ENCODE peak calls at places on chromosomes 11 and 22, in ten cellular contexts. H is fibroblast of the aortic adventitia, W is endothelial cell of umbilical vein, J is lung, T is GM23248, Q is aorta, E is astrocyte of the cerebellum, I is AG10803, V is choroid plexus epithelial cell, P is IMR-90. R is an unnamed sample.

GRCh38 chr11:83544871-83545270 is 258.7 kb upstream of the CCDC90B start:
- DNase-seq in H (no peak), W (no peak), J (no peak), T (no peak), Q (no peak), E (no peak), I (no peak), V (no peak), P (no peak), R (no peak)

GRCh38 chr11:18706330-18707243 is 8.0 kb downstream of the TMEM86A start:
- DNase-seq in H (no peak), W (peak), J (peak), T (peak), Q (peak), E (no peak), I (no peak), V (peak), P (no peak), R (no peak)

GRCh38 chr11:75896843-75897419 is 81.9 kb downstream of the UVRAG start:
- DNase-seq in H (peak), W (peak), J (no peak), T (peak), Q (no peak), E (peak), I (peak), V (peak), P (peak), R (peak)

GRCh38 chr22:24421428-24421931 is 5.9 kb upstream of the ADORA2A start:
- DNase-seq in H (no peak), W (no peak), J (no peak), T (no peak), Q (no peak), E (no peak), I (no peak), V (no peak), P (no peak), R (no peak)

GRCh38 chr22:28231423-28231822 is 312.4 kb upstream of the PITPNB start:
- DNase-seq in H (peak), W (no peak), J (no peak), T (peak), Q (no peak), E (peak), I (peak), V (peak), P (peak), R (peak)

GRCh38 chr22:29539105-29539504 is 14.5 kb downstream of the THOC5 start:
- DNase-seq in H (no peak), W (peak), J (no peak), T (no peak), Q (no peak), E (no peak), I (no peak), V (peak), P (no peak), R (no peak)

GRCh38 chr11:97254790-97255189 is 865.0 kb downstream of the JRKL start:
- DNase-seq in H (no peak), W (no peak), J (no peak), T (no peak), Q (no peak), E (no peak), I (no peak), V (no peak), P (no peak), R (no peak)

GRCh38 chr11:19598876-19599275 is 113.8 kb upstream of the NAV2 start:
- DNase-seq in H (no peak), W (no peak), J (no peak), T (no peak), Q (no peak), E (no peak), I (no peak), V (no peak), P (no peak), R (no peak)

GRCh38 chr11:65422633-65423515 is at the start of gene NEAT1:
- DNase-seq in H (peak), W (peak), J (peak), T (peak), Q (peak), E (peak), I (peak), V (peak), P (peak), R (peak)

GRCh38 chr22:42797021-42797420 is 60.1 kb downstream of the ARFGAP3 start:
- DNase-seq in H (no peak), W (peak), J (no peak), T (no peak), Q (no peak), E (no peak), I (no peak), V (peak), P (peak), R (no peak)

GRCh38 chr22:36465232-36466021 is 16.0 kb downstream of the TXN2 start:
- DNase-seq in H (peak), W (peak), J (peak), T (peak), Q (peak), E (peak), I (peak), V (peak), P (peak), R (peak)

GRCh38 chr22:50678651-50679521 is 6.3 kb downstream of the SHANK3 start:
- DNase-seq in H (no peak), W (no peak), J (peak), T (no peak), Q (no peak), E (no peak), I (no peak), V (no peak), P (no peak), R (no peak)

GRCh38 chr11:122050021-122050710 is 65.8 kb downstream of the BLID start:
- DNase-seq in H (no peak), W (peak), J (no peak), T (no peak), Q (no peak), E (no peak), I (no peak), V (no peak), P (peak), R (no peak)

GRCh38 chr11:64265176-64266160 is 14.1 kb downstream of the PLCB3 start:
- DNase-seq in H (no peak), W (no peak), J (no peak), T (no peak), Q (peak), E (no peak), I (no peak), V (no peak), P (no peak), R (no peak)

GRCh38 chr11:112627588-112628045 is 333.6 kb upstream of the NCAM1 start:
- DNase-seq in H (no peak), W (no peak), J (no peak), T (no peak), Q (no peak), E (no peak), I (no peak), V (no peak), P (no peak), R (no peak)

GRCh38 chr22:31248138-31248745 is 36.1 kb downstream of the LIMK2 start:
- DNase-seq in H (peak), W (peak), J (peak), T (peak), Q (peak), E (peak), I (peak), V (peak), P (peak), R (peak)

GRCh38 chr22:31103899-31104694 is 3.3 kb downstream of the SELENOM start:
- DNase-seq in H (no peak), W (no peak), J (no peak), T (peak), Q (peak), E (no peak), I (no peak), V (no peak), P (no peak), R (no peak)

GRCh38 chr11:14908214-14908880 is 16.3 kb upstream of the CYP2R1 start:
- DNase-seq in H (peak), W (peak), J (no peak), T (peak), Q (no peak), E (no peak), I (peak), V (peak), P (peak), R (no peak)

GRCh38 chr22:45972091-45972867 is 4.7 kb downstream of the WNT7B start:
- DNase-seq in H (no peak), W (no peak), J (no peak), T (peak), Q (no peak), E (no peak), I (no peak), V (no peak), P (no peak), R (no peak)

GRCh38 chr11:46279393-46280099 is 2.1 kb downstream of the CREB3L1 start:
- DNase-seq in H (peak), W (peak), J (no peak), T (peak), Q (no peak), E (no peak), I (peak), V (peak), P (peak), R (no peak)

GRCh38 chr22:50570861-50571260 is 7.4 kb downstream of the CPT1B start:
- DNase-seq in H (no peak), W (no peak), J (no peak), T (no peak), Q (peak), E (no peak), I (no peak), V (no peak), P (no peak), R (no peak)

GRCh38 chr22:33512961-33513360 is 407.3 kb downstream of the LARGE1 start:
- DNase-seq in H (peak), W (no peak), J (no peak), T (no peak), Q (no peak), E (peak), I (peak), V (no peak), P (peak), R (peak)

GRCh38 chr22:37288521-37288920 is 6.2 kb downstream of the CYTH4 start:
- DNase-seq in H (no peak), W (no peak), J (no peak), T (no peak), Q (no peak), E (no peak), I (no peak), V (no peak), P (no peak), R (no peak)

GRCh38 chr11:95494856-95495255 is 263.9 kb upstream of the SESN3 start:
- DNase-seq in H (no peak), W (no peak), J (no peak), T (no peak), Q (no peak), E (no peak), I (no peak), V (no peak), P (no peak), R (no peak)

GRCh38 chr11:86524603-86525352 is 147.6 kb downstream of the ME3 start:
- DNase-seq in H (peak), W (peak), J (no peak), T (peak), Q (no peak), E (no peak), I (peak), V (peak), P (peak), R (no peak)

GRCh38 chr11:64056213-64056785 is 20.6 kb downstream of the FLRT1 start:
- DNase-seq in H (no peak), W (no peak), J (no peak), T (no peak), Q (no peak), E (no peak), I (no peak), V (no peak), P (no peak), R (no peak)

GRCh38 chr11:16945671-16946469 is 68.3 kb downstream of the PLEKHA7 start:
- DNase-seq in H (peak), W (peak), J (peak), T (peak), Q (peak), E (peak), I (peak), V (peak), P (peak), R (no peak)

GRCh38 chr11:45895553-45896259 is 10.3 kb downstream of the MAPK8IP1 start:
- DNase-seq in H (no peak), W (no peak), J (no peak), T (no peak), Q (no peak), E (no peak), I (no peak), V (no peak), P (no peak), R (no peak)

GRCh38 chr11:122046846-122047245 is 69.2 kb downstream of the BLID start:
- DNase-seq in H (peak), W (no peak), J (no peak), T (peak), Q (no peak), E (no peak), I (peak), V (peak), P (peak), R (peak)

GRCh38 chr22:32754413-32755041 is 47.0 kb upstream of the TIMP3 start:
- DNase-seq in H (peak), W (no peak), J (no peak), T (peak), Q (no peak), E (no peak), I (peak), V (peak), P (peak), R (no peak)

GRCh38 chr11:11758603-11759196 is 83.1 kb upstream of the USP47 start:
- DNase-seq in H (no peak), W (no peak), J (no peak), T (no peak), Q (no peak), E (no peak), I (no peak), V (no peak), P (no peak), R (no peak)

GRCh38 chr11:14342906-14343305 is 16.1 kb downstream of the RRAS2 start:
- DNase-seq in H (peak), W (no peak), J (no peak), T (peak), Q (no peak), E (no peak), I (peak), V (peak), P (peak), R (peak)

GRCh38 chr11:128868851-128869671 is 2.0 kb upstream of the KCNJ1 start:
- DNase-seq in H (no peak), W (no peak), J (no peak), T (no peak), Q (no peak), E (no peak), I (no peak), V (no peak), P (no peak), R (no peak)

GRCh38 chr11:129955282-129955681 is 47.4 kb downstream of the PRDM10 start:
- DNase-seq in H (no peak), W (no peak), J (no peak), T (no peak), Q (no peak), E (no peak), I (no peak), V (no peak), P (no peak), R (no peak)

GRCh38 chr11:21511835-21512440 is 680.9 kb upstream of the ANO5 start:
- DNase-seq in H (peak), W (no peak), J (peak), T (peak), Q (peak), E (peak), I (peak), V (peak), P (no peak), R (no peak)

GRCh38 chr11:126350811-126351210 is 4.7 kb upstream of the ST3GAL4 start:
- DNase-seq in H (peak), W (no peak), J (no peak), T (no peak), Q (no peak), E (no peak), I (no peak), V (no peak), P (no peak), R (no peak)

GRCh38 chr11:104653011-104653806 is 245.1 kb downstream of the CASP12 start:
- DNase-seq in H (peak), W (no peak), J (no peak), T (no peak), Q (no peak), E (no peak), I (peak), V (peak), P (no peak), R (no peak)

GRCh38 chr11:77211040-77211451 is 83.0 kb downstream of the MYO7A start:
- DNase-seq in H (no peak), W (no peak), J (no peak), T (no peak), Q (peak), E (no peak), I (no peak), V (no peak), P (no peak), R (no peak)

GRCh38 chr22:40176921-40177737 is 596 bp upstream of the TNRC6B start:
- DNase-seq in H (peak), W (peak), J (no peak), T (peak), Q (peak), E (no peak), I (peak), V (peak), P (peak), R (no peak)

GRCh38 chr11:6647282-6647679 is 8.3 kb downstream of the DCHS1 start:
- DNase-seq in H (peak), W (peak), J (no peak), T (peak), Q (no peak), E (no peak), I (peak), V (peak), P (peak), R (no peak)
- H3K4me3 ChIP-seq in H (no peak), W (no peak), J (no peak), T (no peak), Q (no peak), E (no peak), I (peak), V (no peak), P (no peak), R (no peak)

DNA sequence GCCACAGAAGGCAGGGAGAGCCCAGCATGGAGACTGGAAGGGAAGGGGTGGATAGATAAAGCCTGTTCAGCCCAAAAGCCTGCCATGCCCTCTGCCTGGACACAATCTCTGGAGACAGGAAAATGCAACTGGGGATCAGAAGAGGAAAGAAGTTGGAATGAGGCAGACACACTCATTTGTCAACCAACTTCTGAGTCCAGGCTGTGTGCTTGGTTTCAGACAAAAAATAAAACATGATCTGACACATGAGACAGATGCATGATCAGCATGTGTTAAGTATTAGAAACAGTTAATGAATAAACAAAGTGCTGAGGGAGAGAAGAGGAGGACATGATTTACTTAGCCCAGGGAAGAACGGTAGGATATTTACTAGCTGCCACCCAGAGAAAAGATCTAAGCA is 849 bp downstream of the LRRN4CL start:
- DNase-seq in H (peak), W (no peak), J (no peak), T (peak), Q (no peak), E (no peak), I (peak), V (no peak), P (no peak), R (no peak)
- H3K4me3 ChIP-seq in H (peak), W (no peak), J (no peak), T (peak), Q (no peak), E (no peak), I (peak), V (peak), P (no peak), R (no peak)

GRCh38 chr22:26360169-26360885 is 68.7 kb upstream of the ASPHD2 start:
- DNase-seq in H (peak), W (peak), J (peak), T (peak), Q (peak), E (peak), I (peak), V (peak), P (peak), R (peak)
- H3K4me3 ChIP-seq in H (peak), W (no peak), J (no peak), T (peak), Q (no peak), E (no peak), I (peak), V (no peak), P (no peak), R (peak)

DNA sequence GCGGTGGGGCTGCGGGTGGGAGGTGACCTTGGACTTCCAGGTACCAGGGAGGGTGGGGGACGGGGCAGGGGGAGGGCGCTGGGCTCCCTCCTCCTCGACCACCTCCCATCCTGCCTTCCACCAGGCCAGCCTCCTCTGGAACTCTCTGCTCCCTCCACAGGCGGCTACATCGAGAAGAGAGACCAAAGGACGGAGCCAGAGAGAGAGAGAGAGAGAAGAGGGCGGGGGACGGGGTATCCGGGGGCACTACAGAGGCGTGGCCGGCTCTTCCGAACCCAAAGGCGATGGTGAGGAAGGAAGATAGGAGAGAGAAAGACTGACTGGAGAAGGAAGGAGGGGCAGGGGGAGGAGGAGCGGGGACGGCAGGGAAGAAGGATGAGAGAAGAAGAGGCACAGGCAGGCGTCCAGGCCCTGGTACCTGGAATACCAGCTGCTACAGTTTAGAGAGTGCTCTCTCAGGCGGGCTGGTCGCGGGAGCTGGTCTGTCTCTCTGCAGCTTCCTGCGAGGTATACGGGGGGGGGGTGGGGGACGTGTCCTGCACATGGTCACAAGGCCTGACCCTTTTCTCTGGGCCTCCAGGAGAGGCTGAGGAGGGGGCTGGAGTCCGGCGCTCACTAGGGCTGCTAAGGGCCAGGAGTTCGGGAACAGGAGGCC is 38.0 kb downstream of the IGSF9B start:
- DNase-seq in H (no peak), W (no peak), J (no peak), T (no peak), Q (no peak), E (no peak), I (no peak), V (no peak), P (no peak), R (no peak)
- H3K4me3 ChIP-seq in H (no peak), W (no peak), J (no peak), T (no peak), Q (no peak), E (no peak), I (no peak), V (no peak), P (no peak), R (no peak)

DNA sequence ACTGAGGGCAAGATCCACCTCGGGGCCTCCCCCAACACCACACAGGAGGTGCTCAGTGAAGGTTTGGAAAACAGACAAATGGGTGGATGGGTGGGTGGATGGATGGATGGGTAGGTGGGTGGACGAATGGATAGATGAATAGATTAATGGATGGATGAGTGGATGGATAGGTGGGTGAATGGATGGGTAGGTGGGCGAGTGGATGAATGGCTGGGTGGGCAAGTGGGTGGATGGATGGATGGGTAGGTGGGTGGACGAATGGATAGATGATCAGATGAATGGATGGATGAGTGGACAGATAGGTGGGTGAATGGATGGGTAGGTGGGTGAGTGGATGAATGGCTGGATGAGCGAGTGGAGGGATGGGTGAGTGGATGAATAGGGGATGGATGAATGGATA is 863 bp upstream of the PRR33 start:
- DNase-seq in H (no peak), W (no peak), J (no peak), T (no peak), Q (no peak), E (no peak), I (no peak), V (no peak), P (no peak), R (no peak)
- H3K4me3 ChIP-seq in H (no peak), W (no peak), J (no peak), T (no peak), Q (no peak), E (no peak), I (no peak), V (no peak), P (no peak), R (no peak)

DNA sequence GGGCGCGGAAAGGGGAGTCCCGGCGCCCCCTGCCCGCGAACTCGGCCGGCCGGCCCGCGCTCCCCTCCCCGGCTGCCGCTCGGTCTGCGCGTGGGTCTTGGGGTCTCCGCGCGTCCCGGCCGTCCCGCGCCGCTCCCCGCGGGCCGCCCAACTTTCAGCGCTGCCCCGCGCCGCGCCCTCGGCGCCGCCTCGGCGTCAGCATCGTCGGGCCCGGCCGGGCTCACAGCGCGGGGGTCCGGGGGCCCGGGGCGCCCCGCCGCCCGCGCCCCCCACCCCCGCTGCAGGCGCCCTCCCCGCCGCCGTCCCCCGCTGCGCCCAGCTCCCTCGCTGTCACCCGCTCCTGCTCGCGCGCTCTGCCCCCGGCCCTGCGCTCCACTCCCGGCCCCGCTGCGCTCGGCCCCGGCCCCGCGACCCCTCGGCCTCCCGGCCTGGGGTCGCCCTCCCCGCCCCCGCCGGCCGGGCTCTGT is at the start of gene KCNJ4:
- DNase-seq in H (no peak), W (no peak), J (no peak), T (no peak), Q (no peak), E (no peak), I (no peak), V (no peak), P (no peak), R (no peak)
- H3K4me3 ChIP-seq in H (peak), W (peak), J (peak), T (peak), Q (peak), E (peak), I (no peak), V (peak), P (peak), R (peak)

R was measured in skeletal muscle cell.